ENCODE peak calls at places on chromosome 14, in eight cellular contexts. E, U, R, V, P, I, S and A are unnamed samples.

GRCh38 chr14:65686761-65687160 is 274.2 kb downstream of the FUT8 start:
- DNase-seq in E (no peak), U (no peak), R (no peak), V (no peak), P (no peak), I (no peak), S (no peak), A (no peak)

GRCh38 chr14:52043690-52044089 is 25.2 kb downstream of the NID2 start:
- DNase-seq in E (no peak), U (peak), R (peak), V (peak), P (no peak), I (peak), S (no peak), A (no peak)

GRCh38 chr14:95652690-95653089 is 33.5 kb upstream of the TCL1B start:
- DNase-seq in E (no peak), U (no peak), R (no peak), V (no peak), P (no peak), I (no peak), S (no peak), A (no peak)

GRCh38 chr14:55265197-55265596 is 6.0 kb upstream of the FBXO34 start:
- DNase-seq in E (no peak), U (no peak), R (peak), V (no peak), P (no peak), I (no peak), S (no peak), A (no peak)

GRCh38 chr14:41604793-41605534 is 1.7 kb upstream of the LRFN5 start:
- DNase-seq in E (no peak), U (peak), R (no peak), V (peak), P (no peak), I (no peak), S (peak), A (peak)

GRCh38 chr14:40113671-40114070 is 681.4 kb upstream of the FBXO33 start:
- DNase-seq in E (no peak), U (no peak), R (no peak), V (no peak), P (no peak), I (no peak), S (no peak), A (no peak)

GRCh38 chr14:56059054-56059453 is 59.2 kb upstream of the PELI2 start:
- DNase-seq in E (no peak), U (peak), R (no peak), V (no peak), P (no peak), I (no peak), S (no peak), A (no peak)

GRCh38 chr14:85533821-85534271 is 3.9 kb downstream of the FLRT2 start:
- DNase-seq in E (no peak), U (no peak), R (no peak), V (peak), P (peak), I (no peak), S (no peak), A (no peak)

GRCh38 chr14:100078997-100079561 is 13.9 kb downstream of the EVL start:
- DNase-seq in E (peak), U (peak), R (peak), V (no peak), P (no peak), I (peak), S (peak), A (peak)